ENCODE peak calls at places on chromosome 17, in ten cellular contexts. S is uterus, K is A549, Q is lower leg skin, W is heart left ventricle, M is stomach, O is GM12892, D is right lobe of liver, A is Peyer's patch, H is NB4. E is an unnamed sample.

GRCh38 chr17:82804442-82805191 is 35.2 kb downstream of the ZNF750 start:
- DNase-seq in K (no peak), H (no peak), D (no peak), A (no peak), Q (peak), S (peak), M (peak), O (no peak), W (peak), E (no peak)

GRCh38 chr17:78284146-78284545 is 52.7 kb downstream of the TMEM235 start:
- DNase-seq in M (no peak), Q (no peak), W (no peak), D (no peak), O (no peak), K (no peak), H (peak), A (peak), S (no peak), E (no peak)

GRCh38 chr17:62653002-62653830 is 25.7 kb downstream of the MRC2 start:
- DNase-seq in A (no peak), D (peak), M (peak), W (peak), O (peak), H (peak), S (peak), K (peak), Q (no peak), E (peak)

GRCh38 chr17:19812407-19812806 is 55.3 kb downstream of the ULK2 start:
- DNase-seq in Q (no peak), H (peak), W (no peak), K (no peak), O (no peak), D (no peak), M (no peak), S (no peak), A (no peak), E (no peak)

GRCh38 chr17:18962494-18962815 is 10.5 kb downstream of the SLC5A10 start:
- DNase-seq in K (no peak), Q (no peak), S (no peak), O (no peak), A (peak), D (peak), H (no peak), M (no peak), W (no peak), E (no peak)

GRCh38 chr17:32305049-32305448 is 36.9 kb downstream of the C17orf75 start:
- DNase-seq in Q (no peak), K (no peak), A (no peak), M (no peak), W (no peak), H (no peak), O (no peak), S (no peak), D (no peak), E (no peak)

GRCh38 chr17:72466199-72466598 is 345.4 kb downstream of the SOX9 start:
- DNase-seq in K (peak), D (no peak), A (peak), S (no peak), M (peak), W (no peak), Q (no peak), O (no peak), H (no peak), E (no peak)

GRCh38 chr17:8832711-8833352 is 33.7 kb upstream of the MFSD6L start:
- DNase-seq in D (no peak), W (no peak), K (no peak), O (peak), H (peak), A (no peak), Q (no peak), S (no peak), M (no peak), E (no peak)

GRCh38 chr17:45646288-45646988 is 137.7 kb upstream of the CRHR1 start:
- DNase-seq in H (peak), W (no peak), K (no peak), S (no peak), Q (no peak), A (no peak), O (no peak), D (no peak), M (no peak), E (no peak)

GRCh38 chr17:4766199-4766598 is 5.5 kb upstream of the TM4SF5 start:
- DNase-seq in S (no peak), M (no peak), D (no peak), O (no peak), A (no peak), W (no peak), K (no peak), Q (no peak), H (peak), E (no peak)

GRCh38 chr17:64413505-64413904 is 22.8 kb upstream of the PECAM1 start:
- DNase-seq in A (no peak), S (no peak), D (no peak), Q (no peak), W (no peak), O (no peak), M (no peak), H (no peak), K (no peak), E (no peak)

GRCh38 chr17:17790673-17791464 is 45.9 kb downstream of the SREBF1 start:
- DNase-seq in A (no peak), Q (no peak), M (no peak), D (no peak), W (peak), O (no peak), H (no peak), K (no peak), S (no peak), E (no peak)

GRCh38 chr17:5931611-5932010 is 138.6 kb upstream of the WSCD1 start:
- DNase-seq in D (no peak), Q (no peak), A (no peak), K (no peak), H (no peak), W (no peak), M (no peak), S (no peak), O (no peak), E (no peak)

GRCh38 chr17:55926276-55926995 is 175.6 kb downstream of the PCTP start:
- DNase-seq in K (no peak), H (peak), Q (no peak), A (no peak), S (no peak), O (no peak), D (no peak), W (no peak), M (no peak), E (no peak)

GRCh38 chr17:48223945-48224344 is 116.4 kb downstream of the SNX11 start:
- DNase-seq in O (no peak), S (no peak), A (no peak), D (no peak), Q (no peak), W (no peak), M (no peak), H (no peak), K (no peak), E (no peak)

GRCh38 chr17:65268832-65269231 is 131.7 kb downstream of the RGS9 start:
- DNase-seq in D (no peak), O (no peak), H (no peak), S (no peak), K (no peak), Q (no peak), A (no peak), W (no peak), M (no peak), E (no peak)

GRCh38 chr17:17698869-17699351 is 17.7 kb downstream of the RAI1 start:
- DNase-seq in D (no peak), M (no peak), S (peak), H (no peak), W (no peak), K (no peak), A (no peak), O (no peak), Q (no peak), E (no peak)

GRCh38 chr17:40314557-40314953 is 5.6 kb downstream of the RARA start:
- DNase-seq in W (peak), S (peak), O (no peak), Q (peak), D (peak), H (peak), M (peak), K (peak), A (peak), E (peak)

GRCh38 chr17:35147313-35147982 is at the start of gene UNC45B:
- DNase-seq in A (no peak), W (peak), Q (no peak), D (no peak), H (no peak), M (no peak), O (no peak), K (no peak), S (no peak), E (no peak)

GRCh38 chr17:82231562-82232321 is 2.9 kb downstream of the SLC16A3 start:
- DNase-seq in H (peak), W (peak), M (peak), D (peak), S (peak), O (no peak), A (peak), K (peak), Q (peak), E (peak)

GRCh38 chr17:8964801-8965393 is 610 bp downstream of the PIK3R5 start:
- DNase-seq in S (no peak), M (no peak), K (no peak), O (no peak), D (peak), W (peak), Q (no peak), H (peak), A (no peak), E (no peak)

GRCh38 chr17:78621720-78622490 is 44.7 kb upstream of the DNAH17 start:
- DNase-seq in S (no peak), W (no peak), Q (no peak), D (no peak), K (no peak), H (no peak), M (no peak), O (no peak), A (no peak), E (no peak)

GRCh38 chr17:80396680-80397387 is 18.1 kb upstream of the ENDOV start:
- DNase-seq in O (no peak), M (no peak), W (no peak), H (no peak), S (no peak), D (no peak), A (no peak), K (no peak), Q (no peak), E (no peak)

GRCh38 chr17:80393491-80393890 is 21.5 kb upstream of the ENDOV start:
- DNase-seq in Q (no peak), K (no peak), O (no peak), D (no peak), A (no peak), H (no peak), W (no peak), S (no peak), M (no peak), E (no peak)

GRCh38 chr17:80393961-80394360 is 21.0 kb upstream of the ENDOV start:
- DNase-seq in M (no peak), W (no peak), O (no peak), S (no peak), A (no peak), H (no peak), D (no peak), Q (no peak), K (no peak), E (no peak)

GRCh38 chr17:80395402-80396151 is 19.4 kb upstream of the ENDOV start:
- DNase-seq in Q (no peak), O (no peak), D (no peak), A (no peak), W (no peak), K (no peak), M (no peak), S (no peak), H (peak), E (no peak)

GRCh38 chr17:80394629-80395216 is 20.2 kb upstream of the ENDOV start:
- DNase-seq in D (no peak), O (no peak), Q (no peak), W (no peak), K (no peak), H (no peak), M (no peak), A (no peak), S (no peak), E (no peak)
- TF ChIP-seq POLR2A in D (no peak), O (no peak), Q (no peak), W (no peak), K (no peak), H (no peak), M (no peak), A (no peak), S (no peak), E (no peak)

GRCh38 chr17:1366234-1366633 is 33.8 kb downstream of the YWHAE start:
- DNase-seq in H (no peak), W (no peak), O (no peak), Q (no peak), A (no peak), K (no peak), D (no peak), S (no peak), M (no peak), E (no peak)
- TF ChIP-seq POLR2A in H (no peak), W (no peak), O (no peak), Q (no peak), A (no peak), K (no peak), D (no peak), S (no peak), M (no peak), E (no peak)

GRCh38 chr17:41775394-41776226 is 10.9 kb downstream of the JUP start:
- DNase-seq in S (no peak), A (peak), H (no peak), M (no peak), Q (no peak), W (peak), D (no peak), K (no peak), O (no peak), E (no peak)
- TF ChIP-seq POLR2A in S (no peak), A (peak), H (no peak), M (no peak), Q (no peak), W (no peak), D (no peak), K (no peak), O (no peak), E (no peak)

GRCh38 chr17:7484067-7484963 is at the start of gene POLR2A:
- DNase-seq in S (peak), K (peak), W (peak), O (peak), A (peak), H (peak), Q (peak), M (peak), D (peak), E (peak)

GRCh38 chr17:7479389-7480192 is at the start of gene ZBTB4:
- DNase-seq in K (peak), D (peak), H (peak), O (peak), A (peak), W (peak), Q (no peak), M (peak), S (peak), E (no peak)

GRCh38 chr17:7486181-7486580 is 2.0 kb downstream of the POLR2A start:
- DNase-seq in M (no peak), K (no peak), S (no peak), D (no peak), A (no peak), Q (no peak), H (no peak), W (no peak), O (no peak), E (no peak)

GRCh38 chr17:7484964-7485377 is 805 bp downstream of the POLR2A start:
- DNase-seq in O (no peak), S (no peak), D (no peak), K (no peak), A (no peak), Q (no peak), W (no peak), H (no peak), M (no peak), E (no peak)

GRCh38 chr17:7483238-7484066 is 714 bp upstream of the POLR2A start:
- DNase-seq in K (peak), S (peak), O (peak), Q (peak), H (peak), W (peak), D (peak), M (peak), A (peak), E (peak)
- TF ChIP-seq POLR2A in K (peak), S (peak), O (peak), Q (no peak), H (peak), W (peak), D (no peak), M (no peak), A (peak), E (peak)

GRCh38 chr17:7351665-7352558 is at the start of gene KCTD11:
- DNase-seq in S (peak), Q (peak), D (peak), K (peak), W (peak), H (peak), M (peak), A (peak), O (peak), E (peak)
- TF ChIP-seq POLR2A in S (peak), Q (no peak), D (peak), K (peak), W (no peak), H (no peak), M (no peak), A (peak), O (no peak), E (no peak)

GRCh38 chr17:47207143-47208067 is 1.7 kb upstream of the MYL4 start:
- DNase-seq in D (no peak), O (no peak), S (no peak), M (no peak), W (no peak), H (no peak), K (no peak), A (no peak), Q (no peak), E (no peak)
- TF ChIP-seq POLR2A in D (no peak), O (no peak), S (no peak), M (no peak), W (no peak), H (no peak), K (no peak), A (no peak), Q (no peak), E (no peak)

GRCh38 chr17:75271233-75271954 is 363 bp upstream of the MIF4GD start:
- DNase-seq in H (peak), W (peak), A (peak), K (peak), S (peak), M (peak), O (peak), D (peak), Q (peak), E (no peak)
- TF ChIP-seq POLR2A in H (peak), W (no peak), A (peak), K (peak), S (peak), M (no peak), O (peak), D (peak), Q (no peak), E (no peak)

DNA sequence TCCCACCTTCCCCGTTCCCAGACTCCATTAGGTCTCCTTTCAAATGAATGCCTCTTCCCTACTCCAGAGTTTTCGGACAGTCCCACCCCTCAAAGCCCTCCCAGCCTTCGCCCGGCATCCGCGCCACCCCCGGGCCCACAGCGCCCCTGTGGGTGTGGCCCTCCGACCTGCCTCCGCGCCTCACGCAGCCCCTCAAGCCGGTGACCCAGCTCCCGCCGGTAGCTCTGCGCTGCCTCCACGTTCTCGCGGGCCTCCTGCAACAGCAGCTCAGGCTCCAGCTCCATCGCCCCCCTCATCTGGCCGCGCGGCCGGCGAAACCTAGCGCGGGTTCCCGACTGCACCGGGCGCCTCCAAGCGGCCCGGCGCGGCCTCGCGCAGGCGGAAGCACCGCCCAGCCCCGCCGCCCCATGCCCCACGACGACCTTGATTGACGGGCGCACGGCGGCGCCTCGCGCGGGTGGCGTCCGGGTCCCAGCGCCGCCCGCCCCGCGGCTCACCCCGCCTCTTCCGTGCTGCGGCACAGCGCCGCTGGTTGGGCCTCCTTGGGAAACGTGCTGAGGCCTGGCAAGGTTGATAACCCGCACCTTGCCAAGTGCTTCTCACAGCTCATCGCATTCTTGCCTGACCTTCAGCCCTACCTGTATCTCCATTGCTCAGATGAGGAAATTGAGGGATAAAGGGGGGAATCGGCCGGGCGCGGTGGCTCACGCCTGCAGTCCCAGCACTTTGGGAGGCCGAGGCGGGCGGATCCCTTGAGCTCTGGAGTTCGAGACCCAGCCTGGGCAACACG is at the start of gene CRLF3:
- DNase-seq in M (peak), A (peak), D (peak), H (peak), W (peak), K (peak), O (peak), Q (peak), S (peak), E (peak)
- TF ChIP-seq POLR2A in M (no peak), A (peak), D (peak), H (peak), W (no peak), K (peak), O (peak), Q (no peak), S (peak), E (peak)

DNA sequence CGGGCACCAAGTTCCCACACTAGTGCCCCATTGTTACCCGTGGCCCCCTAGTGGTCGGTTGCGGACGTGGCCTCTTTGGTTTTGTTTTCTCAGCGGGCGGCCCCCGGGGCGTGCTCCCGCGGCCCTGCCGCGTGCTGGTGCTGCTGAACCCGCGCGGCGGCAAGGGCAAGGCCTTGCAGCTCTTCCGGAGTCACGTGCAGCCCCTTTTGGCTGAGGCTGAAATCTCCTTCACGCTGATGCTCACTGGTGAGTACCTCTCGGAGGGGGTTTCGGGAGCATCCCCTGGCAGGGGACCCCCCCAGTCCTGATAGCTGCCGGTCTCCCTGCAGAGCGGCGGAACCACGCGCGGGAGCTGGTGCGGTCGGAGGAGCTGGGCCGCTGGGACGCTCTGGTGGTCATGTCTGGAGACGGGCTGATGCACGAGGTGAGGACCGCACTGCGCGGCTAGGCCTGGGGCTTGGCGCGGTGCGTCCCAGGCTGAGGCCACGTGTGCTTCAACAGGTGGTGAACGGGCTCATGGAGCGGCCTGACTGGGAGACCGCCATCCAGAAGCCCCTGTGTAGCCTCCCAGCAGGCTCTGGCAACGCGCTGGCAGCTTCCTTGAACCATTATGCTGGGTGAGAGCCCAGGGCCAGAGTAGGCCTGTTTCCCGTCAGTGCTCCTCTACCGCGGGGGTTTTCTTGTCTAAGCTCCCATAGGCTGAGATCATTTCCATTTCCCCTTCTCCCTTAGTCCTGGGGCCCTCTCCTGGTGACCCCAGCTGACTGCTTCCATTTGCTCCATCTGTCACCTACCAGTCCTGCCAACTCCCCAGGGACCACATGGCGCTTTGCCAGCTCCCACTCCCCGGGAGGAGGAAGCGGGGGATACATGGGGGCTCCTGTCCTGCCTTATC is 1.7 kb downstream of the SPHK1 start:
- DNase-seq in A (peak), W (peak), S (peak), M (peak), H (peak), O (peak), D (peak), Q (peak), K (peak), E (peak)
- TF ChIP-seq POLR2A in A (no peak), W (no peak), S (no peak), M (no peak), H (no peak), O (no peak), D (no peak), Q (no peak), K (no peak), E (no peak)